ENCODE peak calls at places on chromosomes 16 and 17, in four cellular contexts. O is neural progenitor cell, Z is thoracic aorta, W is mammary epithelial cell. H is an unnamed sample.

GRCh38 chr17:51029568-51030463 is 90.9 kb downstream of the SPAG9 start:
- DNase-seq in O (no peak), Z (no peak), W (no peak), H (no peak)

GRCh38 chr17:65593092-65593869 is 31.8 kb upstream of the AXIN2 start:
- DNase-seq in O (no peak), Z (no peak), W (no peak), H (no peak)

GRCh38 chr17:49259663-49260010 is 29.1 kb upstream of the PHOSPHO1 start:
- DNase-seq in O (no peak), Z (no peak), W (no peak), H (no peak)

GRCh38 chr16:11183035-11183812 is 72.8 kb downstream of the SOCS1 start:
- DNase-seq in O (peak; percentile 56), Z (no peak), W (no peak), H (no peak)

GRCh38 chr17:27978689-27979175 is 63.7 kb upstream of the NLK start:
- DNase-seq in O (no peak), Z (no peak), W (no peak), H (peak; percentile 79)

GRCh38 chr17:65557349-65558310 is 3.8 kb downstream of the AXIN2 start:
- DNase-seq in O (no peak), Z (no peak), W (no peak), H (no peak)

GRCh38 chr16:75096730-75097129 is 19.9 kb downstream of the LDHD start:
- DNase-seq in O (peak; percentile 47), Z (no peak), W (peak; percentile 63), H (no peak)

GRCh38 chr17:49267912-49268311 is 37.3 kb upstream of the PHOSPHO1 start:
- DNase-seq in O (no peak), Z (no peak), W (no peak), H (no peak)

GRCh38 chr17:8420041-8420934 is 15.4 kb upstream of the NDEL1 start:
- DNase-seq in O (no peak), Z (no peak), W (no peak), H (peak; percentile 75)

GRCh38 chr16:52114414-52114813 is 432.5 kb downstream of the TOX3 start:
- DNase-seq in O (no peak), Z (no peak), W (no peak), H (no peak)

GRCh38 chr17:74180336-74180735 is 23.1 kb upstream of the RPL38 start:
- DNase-seq in O (peak; percentile 39), Z (no peak), W (no peak), H (peak; percentile 44)
- TF ChIP-seq CTCF in O (no peak), Z (no peak), W (no peak), H (no peak)

DNA sequence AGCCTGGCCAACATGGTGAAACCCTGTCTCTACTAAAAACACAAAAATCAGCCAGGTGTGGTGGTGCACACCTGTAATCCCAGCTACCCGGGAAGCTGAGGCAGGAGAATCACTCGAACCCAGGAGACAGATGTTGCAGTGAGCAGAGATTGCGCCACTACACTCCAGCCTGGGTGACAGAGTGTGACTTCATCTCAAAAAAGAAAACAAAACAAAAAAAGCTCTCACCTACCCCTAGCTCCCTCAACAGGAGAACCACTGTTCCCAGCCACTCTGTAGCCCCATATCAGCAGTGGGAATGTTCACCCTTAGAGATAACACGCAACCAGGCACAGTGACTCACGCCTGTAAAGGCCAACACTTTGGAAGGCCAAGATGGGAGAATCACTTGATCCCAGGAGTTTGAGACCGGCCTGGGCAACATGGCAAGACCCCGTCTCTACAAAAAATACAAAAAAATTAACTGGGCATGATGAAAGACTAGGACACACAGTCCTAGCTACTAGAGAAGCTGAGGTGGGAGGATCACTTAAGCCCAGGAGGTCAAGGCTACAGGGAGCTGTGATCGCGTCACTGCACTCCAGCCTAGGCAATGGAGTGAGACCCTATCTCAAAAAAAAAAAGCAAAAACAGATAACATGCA is 5.4 kb downstream of the TMC8 start:
- DNase-seq in O (no peak), Z (no peak), W (no peak), H (no peak)
- H3K4me1 ChIP-seq in O (peaks cover 4% of the 10 kb centered on the region), Z (no peaks in the 10 kb centered on the region), W (peaks cover 14% of the 10 kb centered on the region), H (peaks cover 4% of the 10 kb centered on the region)

GRCh38 chr16:85520853-85521736 is 92.0 kb upstream of the GSE1 start:
- DNase-seq in O (no peak), Z (no peak), W (peak; percentile 55), H (no peak)
- TF ChIP-seq CTCF in O (no peak), Z (no peak), W (no peak), H (no peak)

GRCh38 chr17:39360537-39360936 is 40.9 kb downstream of the FBXL20 start:
- DNase-seq in O (no peak), Z (no peak), W (no peak), H (peak; percentile 14)
- H3K4me1 ChIP-seq in O (no peaks in the 10 kb centered on the region), Z (peaks cover 14% of the 10 kb centered on the region), W (no peaks in the 10 kb centered on the region), H (peaks cover 12% of the 10 kb centered on the region)

GRCh38 chr17:46977348-46977747 is 1.7 kb downstream of the RPRML start:
- DNase-seq in O (peak; percentile 93), Z (no peak), W (peak; percentile 46), H (peak; percentile 32)
- TF ChIP-seq CTCF in O (peak; percentile 73), Z (no peak), W (peak; percentile 54), H (peak; percentile 32)

GRCh38 chr17:17151541-17151940 is 54.6 kb downstream of the PLD6 start:
- DNase-seq in O (no peak), Z (no peak), W (peak; percentile 78), H (no peak)
- H3K4me1 ChIP-seq in O (no peaks in the 10 kb centered on the region), Z (peaks cover 20% of the 10 kb centered on the region), W (peaks cover 59% of the 10 kb centered on the region), H (no peaks in the 10 kb centered on the region)

GRCh38 chr16:2155091-2156024 is at the start of gene TRAF7:
- DNase-seq in O (peak; percentile 100), Z (peak; percentile 99), W (peak; percentile 100), H (peak; percentile 100)
- TF ChIP-seq CTCF in O (no peak), Z (no peak), W (no peak), H (no peak)

DNA sequence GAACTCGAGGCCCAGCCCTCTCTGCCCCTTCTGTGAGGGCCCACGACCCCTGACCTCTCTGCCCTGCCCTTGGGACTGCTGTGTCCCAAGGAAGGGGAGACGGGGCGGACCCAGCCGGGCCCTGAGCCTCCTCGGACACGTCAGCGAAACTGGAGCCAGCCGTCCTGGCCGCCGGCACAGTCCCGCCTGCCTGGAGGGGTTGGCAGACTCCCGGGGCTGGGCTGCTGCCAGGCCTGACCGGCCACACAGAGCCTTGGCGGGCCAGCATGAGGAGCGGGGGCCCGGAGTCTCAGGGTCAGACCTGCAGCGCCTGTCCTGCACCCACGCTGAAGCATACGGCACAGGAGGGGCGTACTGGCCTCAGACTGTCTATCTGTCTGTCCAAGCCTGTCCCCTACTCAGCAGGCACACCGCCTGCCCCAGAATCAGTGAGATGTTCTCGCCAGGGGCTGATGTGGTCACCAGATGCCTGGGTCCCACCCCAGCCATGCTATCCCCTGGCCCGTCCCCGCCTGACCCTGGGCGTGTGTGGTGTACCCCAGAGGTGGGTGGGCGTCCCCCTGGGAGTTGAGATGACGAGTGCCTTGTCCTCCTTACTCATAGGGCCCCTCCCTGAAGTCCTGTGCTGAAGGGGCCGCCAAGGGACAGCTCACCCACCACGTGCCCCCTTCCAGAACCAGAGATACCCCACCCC is 4.6 kb downstream of the VASN start:
- DNase-seq in O (peak; percentile 4), Z (peak; percentile 79), W (no peak), H (peak; percentile 92)
- H3K4me1 ChIP-seq in O (peaks cover 54% of the 10 kb centered on the region), Z (peaks cover 52% of the 10 kb centered on the region), W (peaks cover 46% of the 10 kb centered on the region), H (peaks cover 50% of the 10 kb centered on the region)